ENCODE peak calls at places on chromosome 21, in six cellular contexts. One of them, this sample, is unnamed.

GRCh38 chr21:41251961-41252642 is 64.5 kb upstream of the FAM3B start:
- DNase-seq in HEK293T: no peak
- DNase-seq in ELF-1: no peak
- DNase-seq in hepatic stellate cell: no peak
- DNase-seq in adrenal gland: no peak
- DNase-seq in amygdala: no peak
- DNase-seq in this sample: no peak

GRCh38 chr21:38263493-38263892 is 6.7 kb downstream of the KCNJ15 start:
- DNase-seq in HEK293T: no peak
- DNase-seq in ELF-1: no peak
- DNase-seq in hepatic stellate cell: peak
- DNase-seq in adrenal gland: no peak
- DNase-seq in amygdala: no peak
- DNase-seq in this sample: no peak

GRCh38 chr21:38220270-38220737 is 36.5 kb upstream of the KCNJ15 start:
- DNase-seq in HEK293T: no peak
- DNase-seq in ELF-1: peak
- DNase-seq in hepatic stellate cell: no peak
- DNase-seq in adrenal gland: no peak
- DNase-seq in amygdala: no peak
- DNase-seq in this sample: no peak

GRCh38 chr21:46187814-46188213 is 3.6 kb upstream of the SPATC1L start:
- DNase-seq in HEK293T: no peak
- DNase-seq in ELF-1: no peak
- DNase-seq in hepatic stellate cell: no peak
- DNase-seq in adrenal gland: no peak
- DNase-seq in amygdala: no peak
- DNase-seq in this sample: no peak

GRCh38 chr21:28439852-28440251 is 552.8 kb downstream of the LTN1 start:
- DNase-seq in HEK293T: no peak
- DNase-seq in ELF-1: no peak
- DNase-seq in hepatic stellate cell: no peak
- DNase-seq in adrenal gland: no peak
- DNase-seq in amygdala: no peak
- DNase-seq in this sample: no peak

GRCh38 chr21:44887126-44887806 is 13.8 kb upstream of the PTTG1IP start:
- DNase-seq in HEK293T: no peak
- DNase-seq in ELF-1: no peak
- DNase-seq in hepatic stellate cell: no peak
- DNase-seq in adrenal gland: no peak
- DNase-seq in amygdala: no peak
- DNase-seq in this sample: no peak

GRCh38 chr21:28018213-28018612 is 974.5 kb downstream of the LTN1 start:
- DNase-seq in HEK293T: no peak
- DNase-seq in ELF-1: no peak
- DNase-seq in hepatic stellate cell: no peak
- DNase-seq in adrenal gland: no peak
- DNase-seq in amygdala: no peak
- DNase-seq in this sample: no peak

GRCh38 chr21:32411366-32412161 is 942 bp upstream of the EVA1C start:
- DNase-seq in HEK293T: no peak
- DNase-seq in ELF-1: peak
- DNase-seq in hepatic stellate cell: peak
- DNase-seq in adrenal gland: peak
- DNase-seq in amygdala: peak
- DNase-seq in this sample: no peak

GRCh38 chr21:42043961-42044360 is 27.2 kb upstream of the UMODL1 start:
- DNase-seq in HEK293T: no peak
- DNase-seq in ELF-1: no peak
- DNase-seq in hepatic stellate cell: no peak
- DNase-seq in adrenal gland: no peak
- DNase-seq in amygdala: no peak
- DNase-seq in this sample: no peak

GRCh38 chr21:42690586-42690985 is 37.2 kb downstream of the PDE9A start:
- DNase-seq in HEK293T: no peak
- DNase-seq in ELF-1: no peak
- DNase-seq in hepatic stellate cell: no peak
- DNase-seq in adrenal gland: no peak
- DNase-seq in amygdala: no peak
- DNase-seq in this sample: no peak

GRCh38 chr21:41740604-41741252 is 26.1 kb downstream of the RIPK4 start:
- DNase-seq in HEK293T: no peak
- DNase-seq in ELF-1: no peak
- DNase-seq in hepatic stellate cell: no peak
- DNase-seq in adrenal gland: no peak
- DNase-seq in amygdala: no peak
- DNase-seq in this sample: no peak

GRCh38 chr21:41674433-41674832 is 92.4 kb downstream of the RIPK4 start:
- DNase-seq in HEK293T: no peak
- DNase-seq in ELF-1: no peak
- DNase-seq in hepatic stellate cell: no peak
- DNase-seq in adrenal gland: no peak
- DNase-seq in amygdala: no peak
- DNase-seq in this sample: no peak

GRCh38 chr21:44932366-44933181 is 7.3 kb upstream of the SLX9 start:
- DNase-seq in HEK293T: no peak
- DNase-seq in ELF-1: no peak
- DNase-seq in hepatic stellate cell: peak
- DNase-seq in adrenal gland: no peak
- DNase-seq in amygdala: no peak
- DNase-seq in this sample: no peak

GRCh38 chr21:46667191-46667734 is 31.8 kb downstream of the PRMT2 start:
- DNase-seq in HEK293T: no peak
- DNase-seq in ELF-1: peak
- DNase-seq in hepatic stellate cell: peak
- DNase-seq in adrenal gland: no peak
- DNase-seq in amygdala: no peak
- DNase-seq in this sample: no peak

GRCh38 chr21:35637431-35637830 is 422.9 kb downstream of the SETD4 start:
- DNase-seq in HEK293T: no peak
- DNase-seq in ELF-1: no peak
- DNase-seq in hepatic stellate cell: no peak
- DNase-seq in adrenal gland: peak
- DNase-seq in amygdala: no peak
- DNase-seq in this sample: no peak

GRCh38 chr21:46100426-46100825 is 2.5 kb downstream of the COL6A2 start:
- DNase-seq in HEK293T: no peak
- DNase-seq in ELF-1: peak
- DNase-seq in hepatic stellate cell: peak
- DNase-seq in adrenal gland: no peak
- DNase-seq in amygdala: no peak
- DNase-seq in this sample: no peak

GRCh38 chr21:39564200-39564599 is 48.5 kb upstream of the B3GALT5 start:
- DNase-seq in HEK293T: no peak
- DNase-seq in ELF-1: no peak
- DNase-seq in hepatic stellate cell: no peak
- DNase-seq in adrenal gland: peak
- DNase-seq in amygdala: peak
- DNase-seq in this sample: no peak

GRCh38 chr21:37412603-37413360 is 46.2 kb downstream of the DYRK1A start:
- DNase-seq in HEK293T: no peak
- DNase-seq in ELF-1: no peak
- DNase-seq in hepatic stellate cell: peak
- DNase-seq in adrenal gland: no peak
- DNase-seq in amygdala: no peak
- DNase-seq in this sample: no peak

GRCh38 chr21:16870116-16870515 is 642.7 kb upstream of the CXADR start:
- DNase-seq in HEK293T: no peak
- DNase-seq in ELF-1: no peak
- DNase-seq in hepatic stellate cell: no peak
- DNase-seq in adrenal gland: no peak
- DNase-seq in amygdala: no peak
- DNase-seq in this sample: no peak

GRCh38 chr21:39007532-39007931 is 175.7 kb downstream of the PSMG1 start:
- DNase-seq in HEK293T: no peak
- DNase-seq in ELF-1: no peak
- DNase-seq in hepatic stellate cell: no peak
- DNase-seq in adrenal gland: no peak
- DNase-seq in amygdala: no peak
- DNase-seq in this sample: no peak

GRCh38 chr21:34180826-34181359 is 107.5 kb downstream of the MRPS6 start:
- DNase-seq in HEK293T: no peak
- DNase-seq in ELF-1: peak
- DNase-seq in hepatic stellate cell: no peak
- DNase-seq in adrenal gland: no peak
- DNase-seq in amygdala: peak
- DNase-seq in this sample: no peak

GRCh38 chr21:46118305-46118870 is 20.5 kb downstream of the COL6A2 start:
- DNase-seq in HEK293T: no peak
- DNase-seq in ELF-1: no peak
- DNase-seq in hepatic stellate cell: no peak
- DNase-seq in adrenal gland: peak
- DNase-seq in amygdala: no peak
- DNase-seq in this sample: no peak

GRCh38 chr21:33644383-33645074 is 2.2 kb downstream of the ITSN1 start:
- DNase-seq in HEK293T: no peak
- DNase-seq in ELF-1: peak
- DNase-seq in hepatic stellate cell: peak
- DNase-seq in adrenal gland: no peak
- DNase-seq in amygdala: no peak
- DNase-seq in this sample: no peak

GRCh38 chr21:14403681-14404318 is 20.9 kb upstream of the HSPA13 start:
- DNase-seq in HEK293T: peak
- DNase-seq in ELF-1: no peak
- DNase-seq in hepatic stellate cell: peak
- DNase-seq in adrenal gland: no peak
- DNase-seq in amygdala: no peak
- DNase-seq in this sample: peak

GRCh38 chr21:26840912-26841311 is 4.3 kb downstream of the ADAMTS1 start:
- DNase-seq in HEK293T: no peak
- DNase-seq in ELF-1: no peak
- DNase-seq in hepatic stellate cell: peak
- DNase-seq in adrenal gland: no peak
- DNase-seq in amygdala: no peak
- DNase-seq in this sample: no peak

GRCh38 chr21:31656199-31657095 is 3.0 kb upstream of the SOD1 start:
- DNase-seq in HEK293T: no peak
- DNase-seq in ELF-1: no peak
- DNase-seq in hepatic stellate cell: no peak
- DNase-seq in adrenal gland: no peak
- DNase-seq in amygdala: no peak
- DNase-seq in this sample: no peak

GRCh38 chr21:34933609-34934345 is 115.3 kb downstream of the RUNX1 start:
- DNase-seq in HEK293T: no peak
- DNase-seq in ELF-1: no peak
- DNase-seq in hepatic stellate cell: no peak
- DNase-seq in adrenal gland: no peak
- DNase-seq in amygdala: no peak
- DNase-seq in this sample: no peak

GRCh38 chr21:43347864-43348766 is 78.8 kb downstream of the SIK1 start:
- DNase-seq in HEK293T: no peak
- DNase-seq in ELF-1: no peak
- DNase-seq in hepatic stellate cell: no peak
- DNase-seq in adrenal gland: no peak
- DNase-seq in amygdala: no peak
- DNase-seq in this sample: no peak

GRCh38 chr21:41933259-41934079 is 20.3 kb downstream of the C2CD2 start:
- DNase-seq in HEK293T: no peak
- DNase-seq in ELF-1: no peak
- DNase-seq in hepatic stellate cell: no peak
- DNase-seq in adrenal gland: peak
- DNase-seq in amygdala: no peak
- DNase-seq in this sample: no peak

GRCh38 chr21:26433386-26433785 is 139.7 kb downstream of the CYYR1 start:
- DNase-seq in HEK293T: no peak
- DNase-seq in ELF-1: no peak
- DNase-seq in hepatic stellate cell: no peak
- DNase-seq in adrenal gland: no peak
- DNase-seq in amygdala: no peak
- DNase-seq in this sample: no peak

GRCh38 chr21:45076245-45076661 is 1.9 kb downstream of the ADARB1 start:
- DNase-seq in HEK293T: no peak
- DNase-seq in ELF-1: no peak
- DNase-seq in hepatic stellate cell: no peak
- DNase-seq in adrenal gland: no peak
- DNase-seq in amygdala: no peak
- DNase-seq in this sample: no peak

This sample was measured in HCT116.